ENCODE peak calls at places on chromosomes 16 and 17, in eight cellular contexts. G is skeletal muscle cell; B is body of pancreas; R is omental fat pad; P is memory B cell; X is effector memory CD4-positive, alpha-beta T cell; E is cardiac septum; I is Calu3. J is an unnamed sample.

GRCh38 chr17:81295678-81296381 is 723 bp upstream of the SLC38A10 start:
- DNase-seq in G (no peak), B (peak), R (no peak), P (peak), X (peak), E (no peak), I (peak), J (peak)

GRCh38 chr16:1613728-1614225 is 1.6 kb downstream of the CRAMP1 start:
- DNase-seq in G (no peak), B (no peak), R (peak), P (no peak), X (no peak), E (no peak), I (peak), J (no peak)

GRCh38 chr17:51006601-51007000 is 114.1 kb downstream of the SPAG9 start:
- DNase-seq in G (no peak), B (no peak), R (no peak), P (no peak), X (no peak), E (no peak), I (no peak), J (no peak)

GRCh38 chr17:28010406-28010805 is 32.1 kb upstream of the NLK start:
- DNase-seq in G (no peak), B (no peak), R (no peak), P (no peak), X (no peak), E (no peak), I (no peak), J (no peak)

GRCh38 chr16:77585852-77586251 is 136.5 kb upstream of the NUDT7 start:
- DNase-seq in G (peak), B (no peak), R (no peak), P (no peak), X (no peak), E (no peak), I (no peak), J (peak)

GRCh38 chr17:74736423-74737298 is at the start of gene RAB37:
- DNase-seq in G (no peak), B (peak), R (no peak), P (peak), X (no peak), E (peak), I (peak), J (no peak)

GRCh38 chr16:15996432-15997109 is 47.2 kb downstream of the ABCC1 start:
- DNase-seq in G (no peak), B (peak), R (peak), P (no peak), X (no peak), E (no peak), I (peak), J (peak)

GRCh38 chr17:3012926-3013581 is 50.4 kb downstream of the OR1D5 start:
- DNase-seq in G (no peak), B (peak), R (no peak), P (peak), X (peak), E (peak), I (peak), J (no peak)

GRCh38 chr16:89557230-89557935 is 3.1 kb upstream of the RPL13 start:
- DNase-seq in G (no peak), B (peak), R (peak), P (peak), X (peak), E (peak), I (peak), J (no peak)

GRCh38 chr17:39845052-39845976 is 18.8 kb downstream of the IKZF3 start:
- DNase-seq in G (no peak), B (no peak), R (no peak), P (no peak), X (no peak), E (no peak), I (peak), J (no peak)

GRCh38 chr17:59753522-59754467 is 46.3 kb downstream of the VMP1 start:
- DNase-seq in G (peak), B (peak), R (no peak), P (peak), X (peak), E (no peak), I (peak), J (peak)

GRCh38 chr17:72421128-72422092 is 300.6 kb downstream of the SOX9 start:
- DNase-seq in G (peak), B (peak), R (no peak), P (no peak), X (no peak), E (no peak), I (peak), J (peak)

GRCh38 chr16:66382171-66382965 is 15.9 kb downstream of the CDH5 start:
- DNase-seq in G (no peak), B (no peak), R (no peak), P (no peak), X (no peak), E (no peak), I (no peak), J (peak)

GRCh38 chr17:13417551-13417950 is 184.2 kb downstream of the HS3ST3A1 start:
- DNase-seq in G (no peak), B (no peak), R (no peak), P (no peak), X (no peak), E (no peak), I (no peak), J (no peak)

GRCh38 chr17:79792371-79792871 is 4.5 kb downstream of the CBX8 start:
- DNase-seq in G (no peak), B (no peak), R (no peak), P (no peak), X (no peak), E (no peak), I (no peak), J (no peak)

GRCh38 chr17:1724351-1724868 is at the start of gene WDR81:
- DNase-seq in G (peak), B (peak), R (peak), P (peak), X (peak), E (peak), I (peak), J (no peak)

GRCh38 chr16:27275394-27275793 is 6.8 kb upstream of the NSMCE1 start:
- DNase-seq in G (no peak), B (no peak), R (no peak), P (no peak), X (no peak), E (no peak), I (no peak), J (no peak)

GRCh38 chr16:47567321-47567720 is 106.2 kb downstream of the PHKB start:
- DNase-seq in G (no peak), B (no peak), R (no peak), P (no peak), X (no peak), E (no peak), I (no peak), J (no peak)

GRCh38 chr16:14179116-14179515 is 108.0 kb downstream of the MRTFB start:
- DNase-seq in G (no peak), B (no peak), R (no peak), P (no peak), X (no peak), E (no peak), I (no peak), J (no peak)

GRCh38 chr16:3065069-3065741 is at the start of gene IL32:
- DNase-seq in G (peak), B (peak), R (no peak), P (no peak), X (peak), E (peak), I (peak), J (peak)

GRCh38 chr16:8855051-8855786 is 13.6 kb downstream of the CARHSP1 start:
- DNase-seq in G (no peak), B (no peak), R (peak), P (no peak), X (no peak), E (no peak), I (peak), J (no peak)

GRCh38 chr16:55392701-55393100 is 68.7 kb downstream of the IRX6 start:
- DNase-seq in G (no peak), B (no peak), R (no peak), P (no peak), X (no peak), E (no peak), I (no peak), J (no peak)

GRCh38 chr17:34066528-34066927 is 188.6 kb upstream of the CCL2 start:
- DNase-seq in G (no peak), B (no peak), R (no peak), P (no peak), X (no peak), E (no peak), I (no peak), J (no peak)

GRCh38 chr17:57261084-57261461 is 4.8 kb downstream of the MSI2 start:
- DNase-seq in G (no peak), B (no peak), R (no peak), P (no peak), X (no peak), E (no peak), I (no peak), J (no peak)

GRCh38 chr17:45977506-45977824 is 21.6 kb upstream of the STH start:
- DNase-seq in G (no peak), B (no peak), R (no peak), P (no peak), X (no peak), E (no peak), I (no peak), J (no peak)

GRCh38 chr17:50274142-50274944 is at the start of gene TMEM92:
- DNase-seq in G (no peak), B (peak), R (no peak), P (no peak), X (no peak), E (no peak), I (peak), J (no peak)

GRCh38 chr17:72122002-72122310 is 1.1 kb downstream of the SOX9 start:
- DNase-seq in G (no peak), B (peak), R (no peak), P (no peak), X (no peak), E (no peak), I (no peak), J (no peak)

GRCh38 chr16:65523258-65523950 is 401.5 kb upstream of the CDH11 start:
- DNase-seq in G (no peak), B (no peak), R (no peak), P (no peak), X (no peak), E (no peak), I (no peak), J (no peak)

GRCh38 chr17:4184811-4185210 is 41.8 kb downstream of the CYB5D2 start:
- DNase-seq in G (no peak), B (no peak), R (no peak), P (no peak), X (no peak), E (no peak), I (no peak), J (no peak)

J was measured in kidney epithelial cell.